ENCODE peak calls at places on chromosome 15, in ten cellular contexts. One of them, this sample, is unnamed.

GRCh38 chr15:42796955-42797779 is 60.2 kb upstream of the CDAN1 start:
- DNase-seq in H9: no peak
- DNase-seq in psoas muscle: no peak
- DNase-seq in lower leg skin: no peak
- DNase-seq in foreskin fibroblast: peak
- DNase-seq in ovary: no peak
- DNase-seq in tibial artery: no peak
- DNase-seq in B cell: no peak
- DNase-seq in glutamatergic neuron: no peak
- DNase-seq in AG09319: no peak
- DNase-seq in this sample: no peak

GRCh38 chr15:89812126-89812846 is 2.4 kb downstream of the ANPEP start:
- DNase-seq in H9: no peak
- DNase-seq in psoas muscle: peak
- DNase-seq in lower leg skin: peak
- DNase-seq in foreskin fibroblast: peak
- DNase-seq in ovary: no peak
- DNase-seq in tibial artery: peak
- DNase-seq in B cell: no peak
- DNase-seq in glutamatergic neuron: no peak
- DNase-seq in AG09319: no peak
- DNase-seq in this sample: no peak

GRCh38 chr15:58229297-58229768 is 91.2 kb downstream of the AQP9 start:
- DNase-seq in H9: peak
- DNase-seq in psoas muscle: no peak
- DNase-seq in lower leg skin: no peak
- DNase-seq in foreskin fibroblast: peak
- DNase-seq in ovary: no peak
- DNase-seq in tibial artery: no peak
- DNase-seq in B cell: no peak
- DNase-seq in glutamatergic neuron: no peak
- DNase-seq in AG09319: no peak
- DNase-seq in this sample: no peak

GRCh38 chr15:60660290-60661051 is 181.5 kb upstream of the ICE2 start:
- DNase-seq in H9: no peak
- DNase-seq in psoas muscle: no peak
- DNase-seq in lower leg skin: no peak
- DNase-seq in foreskin fibroblast: peak
- DNase-seq in ovary: peak
- DNase-seq in tibial artery: no peak
- DNase-seq in B cell: no peak
- DNase-seq in glutamatergic neuron: no peak
- DNase-seq in AG09319: peak
- DNase-seq in this sample: peak

GRCh38 chr15:28103831-28104230 is 4.7 kb upstream of the OCA2 start:
- DNase-seq in H9: no peak
- DNase-seq in psoas muscle: no peak
- DNase-seq in lower leg skin: peak
- DNase-seq in foreskin fibroblast: no peak
- DNase-seq in ovary: no peak
- DNase-seq in tibial artery: no peak
- DNase-seq in B cell: no peak
- DNase-seq in glutamatergic neuron: no peak
- DNase-seq in AG09319: no peak
- DNase-seq in this sample: no peak

GRCh38 chr15:49589030-49589429 is 31.6 kb downstream of the FAM227B start:
- DNase-seq in H9: no peak
- DNase-seq in psoas muscle: no peak
- DNase-seq in lower leg skin: no peak
- DNase-seq in foreskin fibroblast: no peak
- DNase-seq in ovary: no peak
- DNase-seq in tibial artery: no peak
- DNase-seq in B cell: no peak
- DNase-seq in glutamatergic neuron: no peak
- DNase-seq in AG09319: no peak
- DNase-seq in this sample: peak

GRCh38 chr15:69468241-69469121 is 15.9 kb downstream of the RPLP1 start:
- DNase-seq in H9: no peak
- DNase-seq in psoas muscle: no peak
- DNase-seq in lower leg skin: peak
- DNase-seq in foreskin fibroblast: no peak
- DNase-seq in ovary: no peak
- DNase-seq in tibial artery: peak
- DNase-seq in B cell: peak
- DNase-seq in glutamatergic neuron: no peak
- DNase-seq in AG09319: no peak
- DNase-seq in this sample: peak

GRCh38 chr15:94370197-94370987 is 139.0 kb downstream of the MCTP2 start:
- DNase-seq in H9: no peak
- DNase-seq in psoas muscle: no peak
- DNase-seq in lower leg skin: no peak
- DNase-seq in foreskin fibroblast: no peak
- DNase-seq in ovary: no peak
- DNase-seq in tibial artery: no peak
- DNase-seq in B cell: no peak
- DNase-seq in glutamatergic neuron: no peak
- DNase-seq in AG09319: no peak
- DNase-seq in this sample: no peak

GRCh38 chr15:90287096-90287495 is 21.6 kb downstream of the NGRN start:
- DNase-seq in H9: peak
- DNase-seq in psoas muscle: no peak
- DNase-seq in lower leg skin: no peak
- DNase-seq in foreskin fibroblast: no peak
- DNase-seq in ovary: no peak
- DNase-seq in tibial artery: no peak
- DNase-seq in B cell: no peak
- DNase-seq in glutamatergic neuron: no peak
- DNase-seq in AG09319: no peak
- DNase-seq in this sample: no peak

GRCh38 chr15:95869920-95870319 is 460.6 kb upstream of the NR2F2 start:
- DNase-seq in H9: no peak
- DNase-seq in psoas muscle: no peak
- DNase-seq in lower leg skin: no peak
- DNase-seq in foreskin fibroblast: no peak
- DNase-seq in ovary: no peak
- DNase-seq in tibial artery: no peak
- DNase-seq in B cell: no peak
- DNase-seq in glutamatergic neuron: no peak
- DNase-seq in AG09319: no peak
- DNase-seq in this sample: no peak

GRCh38 chr15:95684693-95685115 is 645.8 kb upstream of the NR2F2 start:
- DNase-seq in H9: no peak
- DNase-seq in psoas muscle: no peak
- DNase-seq in lower leg skin: no peak
- DNase-seq in foreskin fibroblast: peak
- DNase-seq in ovary: no peak
- DNase-seq in tibial artery: no peak
- DNase-seq in B cell: no peak
- DNase-seq in glutamatergic neuron: no peak
- DNase-seq in AG09319: no peak
- DNase-seq in this sample: no peak

GRCh38 chr15:57651445-57651844 is 55.1 kb upstream of the POLR2M start:
- DNase-seq in H9: no peak
- DNase-seq in psoas muscle: no peak
- DNase-seq in lower leg skin: no peak
- DNase-seq in foreskin fibroblast: no peak
- DNase-seq in ovary: no peak
- DNase-seq in tibial artery: no peak
- DNase-seq in B cell: no peak
- DNase-seq in glutamatergic neuron: no peak
- DNase-seq in AG09319: no peak
- DNase-seq in this sample: no peak

GRCh38 chr15:57146394-57147140 is 228.1 kb downstream of the TCF12 start:
- DNase-seq in H9: no peak
- DNase-seq in psoas muscle: no peak
- DNase-seq in lower leg skin: no peak
- DNase-seq in foreskin fibroblast: peak
- DNase-seq in ovary: no peak
- DNase-seq in tibial artery: no peak
- DNase-seq in B cell: peak
- DNase-seq in glutamatergic neuron: no peak
- DNase-seq in AG09319: peak
- DNase-seq in this sample: peak

GRCh38 chr15:42348083-42348482 is 11.2 kb upstream of the CAPN3 start:
- DNase-seq in H9: no peak
- DNase-seq in psoas muscle: no peak
- DNase-seq in lower leg skin: no peak
- DNase-seq in foreskin fibroblast: peak
- DNase-seq in ovary: no peak
- DNase-seq in tibial artery: no peak
- DNase-seq in B cell: no peak
- DNase-seq in glutamatergic neuron: no peak
- DNase-seq in AG09319: peak
- DNase-seq in this sample: no peak

GRCh38 chr15:89543389-89543788 is 31.9 kb upstream of the TICRR start:
- DNase-seq in H9: no peak
- DNase-seq in psoas muscle: no peak
- DNase-seq in lower leg skin: no peak
- DNase-seq in foreskin fibroblast: no peak
- DNase-seq in ovary: no peak
- DNase-seq in tibial artery: no peak
- DNase-seq in B cell: no peak
- DNase-seq in glutamatergic neuron: no peak
- DNase-seq in AG09319: no peak
- DNase-seq in this sample: no peak

GRCh38 chr15:61697796-61698195 is 362.5 kb downstream of the VPS13C start:
- DNase-seq in H9: no peak
- DNase-seq in psoas muscle: no peak
- DNase-seq in lower leg skin: no peak
- DNase-seq in foreskin fibroblast: no peak
- DNase-seq in ovary: no peak
- DNase-seq in tibial artery: no peak
- DNase-seq in B cell: no peak
- DNase-seq in glutamatergic neuron: no peak
- DNase-seq in AG09319: no peak
- DNase-seq in this sample: no peak

GRCh38 chr15:61701455-61701854 is 358.8 kb downstream of the VPS13C start:
- DNase-seq in H9: no peak
- DNase-seq in psoas muscle: no peak
- DNase-seq in lower leg skin: no peak
- DNase-seq in foreskin fibroblast: no peak
- DNase-seq in ovary: no peak
- DNase-seq in tibial artery: no peak
- DNase-seq in B cell: no peak
- DNase-seq in glutamatergic neuron: no peak
- DNase-seq in AG09319: no peak
- DNase-seq in this sample: no peak

GRCh38 chr15:61700803-61701202 is 359.4 kb downstream of the VPS13C start:
- DNase-seq in H9: no peak
- DNase-seq in psoas muscle: no peak
- DNase-seq in lower leg skin: no peak
- DNase-seq in foreskin fibroblast: no peak
- DNase-seq in ovary: no peak
- DNase-seq in tibial artery: no peak
- DNase-seq in B cell: no peak
- DNase-seq in glutamatergic neuron: no peak
- DNase-seq in AG09319: no peak
- DNase-seq in this sample: no peak

GRCh38 chr15:61702224-61703120 is 357.8 kb downstream of the VPS13C start:
- DNase-seq in H9: peak
- DNase-seq in psoas muscle: peak
- DNase-seq in lower leg skin: no peak
- DNase-seq in foreskin fibroblast: no peak
- DNase-seq in ovary: no peak
- DNase-seq in tibial artery: no peak
- DNase-seq in B cell: no peak
- DNase-seq in glutamatergic neuron: peak
- DNase-seq in AG09319: no peak
- DNase-seq in this sample: no peak
- TF ChIP-seq CTCF in H9: peak
- TF ChIP-seq CTCF in psoas muscle: no peak
- TF ChIP-seq CTCF in lower leg skin: no peak
- TF ChIP-seq CTCF in foreskin fibroblast: no peak
- TF ChIP-seq CTCF in ovary: no peak
- TF ChIP-seq CTCF in tibial artery: no peak
- TF ChIP-seq CTCF in B cell: no peak
- TF ChIP-seq CTCF in glutamatergic neuron: no peak
- TF ChIP-seq CTCF in AG09319: no peak
- TF ChIP-seq CTCF in this sample: no peak

GRCh38 chr15:98924311-98925049 is 83.1 kb downstream of the PGPEP1L start:
- DNase-seq in H9: no peak
- DNase-seq in psoas muscle: no peak
- DNase-seq in lower leg skin: peak
- DNase-seq in foreskin fibroblast: no peak
- DNase-seq in ovary: peak
- DNase-seq in tibial artery: peak
- DNase-seq in B cell: no peak
- DNase-seq in glutamatergic neuron: no peak
- DNase-seq in AG09319: no peak
- DNase-seq in this sample: no peak
- TF ChIP-seq CTCF in H9: no peak
- TF ChIP-seq CTCF in psoas muscle: no peak
- TF ChIP-seq CTCF in lower leg skin: no peak
- TF ChIP-seq CTCF in foreskin fibroblast: no peak
- TF ChIP-seq CTCF in ovary: no peak
- TF ChIP-seq CTCF in tibial artery: no peak
- TF ChIP-seq CTCF in B cell: no peak
- TF ChIP-seq CTCF in glutamatergic neuron: no peak
- TF ChIP-seq CTCF in AG09319: no peak
- TF ChIP-seq CTCF in this sample: no peak

DNA sequence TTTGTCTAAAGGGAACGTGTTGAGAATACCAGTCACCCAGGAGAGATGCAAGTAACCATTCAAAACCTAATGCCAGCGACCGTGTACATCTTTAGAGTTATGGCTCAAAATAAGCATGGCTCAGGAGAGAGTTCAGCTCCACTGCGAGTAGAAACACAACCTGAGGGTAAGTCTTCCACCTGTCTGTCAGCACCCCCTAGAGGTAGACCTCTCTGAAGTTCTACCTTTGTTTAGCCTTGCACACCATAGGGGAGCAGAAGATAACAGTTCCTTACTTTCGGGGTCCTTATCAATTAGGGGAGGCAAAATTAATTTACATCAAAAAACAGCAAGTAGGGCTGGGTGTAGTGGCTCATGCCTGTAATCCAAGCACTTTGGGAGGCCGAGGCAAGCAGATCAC is 124.4 kb downstream of the HCN4 start:
- DNase-seq in H9: peak
- DNase-seq in psoas muscle: no peak
- DNase-seq in lower leg skin: no peak
- DNase-seq in foreskin fibroblast: no peak
- DNase-seq in ovary: no peak
- DNase-seq in tibial artery: no peak
- DNase-seq in B cell: peak
- DNase-seq in glutamatergic neuron: no peak
- DNase-seq in AG09319: no peak
- DNase-seq in this sample: peak
- TF ChIP-seq CTCF in H9: peak
- TF ChIP-seq CTCF in psoas muscle: peak
- TF ChIP-seq CTCF in lower leg skin: no peak
- TF ChIP-seq CTCF in foreskin fibroblast: no peak
- TF ChIP-seq CTCF in ovary: no peak
- TF ChIP-seq CTCF in tibial artery: no peak
- TF ChIP-seq CTCF in B cell: peak
- TF ChIP-seq CTCF in glutamatergic neuron: peak
- TF ChIP-seq CTCF in AG09319: no peak
- TF ChIP-seq CTCF in this sample: peak

DNA sequence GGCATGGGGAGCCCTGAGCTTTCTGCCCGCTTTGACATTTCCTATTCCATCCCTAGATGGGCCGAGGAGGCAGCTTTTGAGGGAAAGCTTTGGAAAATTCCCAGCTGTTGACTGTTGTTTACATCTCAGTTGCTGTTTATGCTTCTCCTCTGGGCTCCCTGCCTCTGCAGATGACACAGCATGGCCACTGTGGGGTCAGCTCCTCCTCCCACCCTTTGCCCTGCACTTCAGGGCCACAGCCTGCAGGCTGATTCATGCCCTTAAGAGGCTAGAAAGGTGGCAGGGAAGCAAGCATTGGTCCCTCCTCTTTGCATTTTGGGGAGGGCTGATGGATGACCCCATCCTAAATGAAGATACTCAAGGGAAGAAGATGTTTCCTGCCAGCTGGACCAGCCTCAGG is 8.6 kb upstream of the CTXND1 start:
- DNase-seq in H9: no peak
- DNase-seq in psoas muscle: no peak
- DNase-seq in lower leg skin: peak
- DNase-seq in foreskin fibroblast: no peak
- DNase-seq in ovary: no peak
- DNase-seq in tibial artery: peak
- DNase-seq in B cell: no peak
- DNase-seq in glutamatergic neuron: no peak
- DNase-seq in AG09319: no peak
- DNase-seq in this sample: no peak
- TF ChIP-seq CTCF in H9: no peak
- TF ChIP-seq CTCF in psoas muscle: no peak
- TF ChIP-seq CTCF in lower leg skin: no peak
- TF ChIP-seq CTCF in foreskin fibroblast: no peak
- TF ChIP-seq CTCF in ovary: no peak
- TF ChIP-seq CTCF in tibial artery: no peak
- TF ChIP-seq CTCF in B cell: no peak
- TF ChIP-seq CTCF in glutamatergic neuron: no peak
- TF ChIP-seq CTCF in AG09319: no peak
- TF ChIP-seq CTCF in this sample: no peak